ENCODE peak calls at places on chromosome 3, in five cellular contexts. A is activated effector memory CD4-positive, alpha-beta T cell treated with anti-CD3 and anti-CD28 coated beads, Interleukin-2, amount 50 U/mL, for 16 hours; Q is stimulated activated CD4-positive, alpha-beta T cell treated with anti-CD3 and anti-CD28 coated beads, TNF-alpha, amount 100 ng/mL, for 1 hour; R is HS-5; U is NAMALWA. V is an unnamed sample.

GRCh38 chr3:190458040-190458439 is 8.3 kb upstream of the TMEM207 start:
- DNase-seq in A (no peak), Q (no peak), R (no peak), U (no peak), V (no peak)

GRCh38 chr3:111803123-111803593 is 55.9 kb upstream of the PHLDB2 start:
- DNase-seq in A (no peak), Q (no peak), R (peak), U (no peak), V (peak)

GRCh38 chr3:197191897-197192296 is 106.5 kb downstream of the DLG1 start:
- DNase-seq in A (no peak), Q (no peak), R (no peak), U (no peak), V (no peak)

GRCh38 chr3:99321261-99321660 is 317.1 kb upstream of the COL8A1 start:
- DNase-seq in A (no peak), Q (no peak), R (no peak), U (no peak), V (no peak)

GRCh38 chr3:136749106-136749505 is 3.1 kb downstream of the STAG1 start:
- DNase-seq in A (no peak), Q (no peak), R (no peak), U (no peak), V (no peak)

GRCh38 chr3:152307829-152308474 is 39.2 kb downstream of the MBNL1 start:
- DNase-seq in A (no peak), Q (no peak), R (no peak), U (no peak), V (no peak)

GRCh38 chr3:176919836-176920760 is 277.2 kb downstream of the TBL1XR1 start:
- DNase-seq in A (no peak), Q (no peak), R (no peak), U (no peak), V (no peak)

GRCh38 chr3:71461098-71461497 is 122.4 kb downstream of the FOXP1 start:
- DNase-seq in A (no peak), Q (no peak), R (no peak), U (no peak), V (no peak)

GRCh38 chr3:60573494-60573893 is 677.8 kb downstream of the FHIT start:
- DNase-seq in A (no peak), Q (no peak), R (peak), U (no peak), V (no peak)

GRCh38 chr3:52400275-52400793 is 44.6 kb downstream of the SEMA3G start:
- DNase-seq in A (no peak), Q (no peak), R (no peak), U (no peak), V (peak)

GRCh38 chr3:61771976-61772375 is 210.6 kb downstream of the PTPRG start:
- DNase-seq in A (no peak), Q (no peak), R (no peak), U (no peak), V (no peak)

GRCh38 chr3:189372205-189372764 is 200.5 kb downstream of the TPRG1 start:
- DNase-seq in A (no peak), Q (no peak), R (no peak), U (no peak), V (no peak)

GRCh38 chr3:27677554-27677953 is 44.6 kb downstream of the EOMES start:
- DNase-seq in A (no peak), Q (no peak), R (peak), U (no peak), V (no peak)

GRCh38 chr3:39911465-39912309 is 102.3 kb downstream of the MYRIP start:
- DNase-seq in A (no peak), Q (no peak), R (no peak), U (no peak), V (no peak)

GRCh38 chr3:134427400-134428111 is 53.3 kb upstream of the AMOTL2 start:
- DNase-seq in A (no peak), Q (no peak), R (peak), U (no peak), V (no peak)

GRCh38 chr3:196662033-196662432 is 22.5 kb downstream of the NRROS start:
- DNase-seq in A (no peak), Q (no peak), R (no peak), U (no peak), V (no peak)

GRCh38 chr3:39794880-39795279 is 14.5 kb upstream of the MYRIP start:
- DNase-seq in A (no peak), Q (no peak), R (no peak), U (no peak), V (no peak)

GRCh38 chr3:43194490-43195115 is 88.7 kb upstream of the POMGNT2 start:
- DNase-seq in A (peak), Q (peak), R (no peak), U (no peak), V (no peak)

GRCh38 chr3:113018461-113019181 is 27.8 kb downstream of the GTPBP8 start:
- DNase-seq in A (peak), Q (no peak), R (peak), U (no peak), V (no peak)

GRCh38 chr3:51963951-51964451 is 3.3 kb downstream of the PCBP4 start:
- DNase-seq in A (no peak), Q (no peak), R (no peak), U (no peak), V (no peak)

GRCh38 chr3:127671523-127672428 is 976 bp upstream of the ABTB1 start:
- DNase-seq in A (peak), Q (no peak), R (no peak), U (peak), V (peak)

GRCh38 chr3:32655167-32655566 is 29.8 kb upstream of the CNOT10 start:
- DNase-seq in A (no peak), Q (no peak), R (no peak), U (no peak), V (no peak)

GRCh38 chr3:101273608-101274007 is 46.8 kb downstream of the IMPG2 start:
- DNase-seq in A (no peak), Q (no peak), R (no peak), U (no peak), V (no peak)

GRCh38 chr3:139836656-139837464 is 98.1 kb upstream of the CLSTN2 start:
- DNase-seq in A (no peak), Q (no peak), R (no peak), U (no peak), V (no peak)

GRCh38 chr3:30696901-30697300 is 90.5 kb downstream of the TGFBR2 start:
- DNase-seq in A (no peak), Q (no peak), R (no peak), U (no peak), V (no peak)

GRCh38 chr3:122927726-122928125 is 99.8 kb downstream of the SEMA5B start:
- DNase-seq in A (peak), Q (no peak), R (no peak), U (no peak), V (no peak)

GRCh38 chr3:85161544-85161943 is 202.8 kb downstream of the CADM2 start:
- DNase-seq in A (no peak), Q (no peak), R (peak), U (no peak), V (no peak)

GRCh38 chr3:4738737-4739274 is 240.4 kb upstream of the BHLHE40 start:
- DNase-seq in A (no peak), Q (no peak), R (no peak), U (no peak), V (no peak)

GRCh38 chr3:39124876-39125836 is 17.7 kb downstream of the TTC21A start:
- DNase-seq in A (no peak), Q (no peak), R (no peak), U (no peak), V (no peak)

GRCh38 chr3:147398841-147399534 is 7.4 kb downstream of the ZIC4 start:
- DNase-seq in A (no peak), Q (no peak), R (no peak), U (no peak), V (no peak)

GRCh38 chr3:158808697-158809096 is 6.8 kb downstream of the MFSD1 start:
- DNase-seq in A (no peak), Q (no peak), R (peak), U (no peak), V (no peak)

GRCh38 chr3:53261712-53262111 is 5.9 kb upstream of the TKT start:
- DNase-seq in A (no peak), Q (no peak), R (no peak), U (no peak), V (no peak)

GRCh38 chr3:119175869-119176756 is 2.7 kb downstream of the UPK1B start:
- DNase-seq in A (no peak), Q (no peak), R (no peak), U (no peak), V (no peak)

GRCh38 chr3:24598691-24599090 is 104.0 kb upstream of the THRB start:
- DNase-seq in A (no peak), Q (no peak), R (no peak), U (no peak), V (no peak)

GRCh38 chr3:157104928-157105652 is 54.9 kb downstream of the CCNL1 start:
- DNase-seq in A (no peak), Q (no peak), R (no peak), U (peak), V (no peak)

GRCh38 chr3:171704002-171704401 is 106.3 kb downstream of the PLD1 start:
- DNase-seq in A (no peak), Q (no peak), R (no peak), U (peak), V (no peak)

GRCh38 chr3:193905993-193906396 is 230.0 kb upstream of the HES1 start:
- DNase-seq in A (no peak), Q (no peak), R (no peak), U (no peak), V (peak)

GRCh38 chr3:8658326-8659212 is 14.0 kb upstream of the SSUH2 start:
- DNase-seq in A (no peak), Q (no peak), R (no peak), U (peak), V (peak)

GRCh38 chr3:13715961-13716360 is 163.9 kb downstream of the WNT7A start:
- DNase-seq in A (peak), Q (no peak), R (no peak), U (no peak), V (no peak)

GRCh38 chr3:39064646-39065045 is 12.8 kb downstream of the WDR48 start:
- DNase-seq in A (no peak), Q (no peak), R (no peak), U (no peak), V (no peak)

V was measured in Right ventricle myocardium superior.